ENCODE peak calls at places on chromosomes 2 and 18, in nine cellular contexts. S is neural progenitor cell, K is astrocyte of the spinal cord, I is fibroblast of mammary gland, U is tibial nerve, M is coronary artery, H is ovary, D is spleen, E is lower leg skin. T is an unnamed sample.

GRCh38 chr2:66390811-66391210 is 44.1 kb upstream of the MEIS1 start:
- DNase-seq in K (no peak), M (no peak), E (peak), S (no peak), U (no peak), I (no peak), D (no peak), H (no peak), T (no peak)

GRCh38 chr2:62489702-62490101 is 16.3 kb downstream of the TMEM17 start:
- DNase-seq in U (no peak), S (no peak), H (no peak), M (no peak), K (no peak), E (no peak), I (no peak), D (no peak), T (no peak)

GRCh38 chr2:157733263-157733662 is 104.6 kb upstream of the ACVR1C start:
- DNase-seq in I (no peak), D (no peak), U (no peak), E (no peak), H (no peak), K (no peak), S (no peak), M (no peak), T (no peak)

GRCh38 chr2:169397697-169398096 is 35.4 kb upstream of the LRP2 start:
- DNase-seq in E (no peak), H (no peak), K (no peak), S (peak), D (no peak), M (no peak), I (peak), U (no peak), T (no peak)

GRCh38 chr2:162196611-162197010 is 44.6 kb upstream of the GCG start:
- DNase-seq in M (no peak), U (no peak), E (no peak), S (no peak), K (peak), I (peak), H (no peak), D (no peak), T (no peak)

GRCh38 chr18:30044496-30044895 is 998.0 kb downstream of the DSC3 start:
- DNase-seq in I (no peak), M (no peak), D (no peak), E (no peak), H (no peak), S (no peak), U (no peak), K (no peak), T (no peak)

GRCh38 chr18:63410792-63411191 is 11.5 kb downstream of the VPS4B start:
- DNase-seq in U (no peak), S (no peak), M (no peak), I (peak), K (peak), E (no peak), D (no peak), H (no peak), T (no peak)

GRCh38 chr2:104429978-104430740 is 423.8 kb upstream of the POU3F3 start:
- DNase-seq in H (no peak), M (no peak), K (peak), I (no peak), S (peak), E (no peak), U (no peak), D (no peak), T (no peak)

GRCh38 chr18:35245719-35246317 is 5.0 kb downstream of the ZNF397 start:
- DNase-seq in M (no peak), H (no peak), S (no peak), I (no peak), D (no peak), E (no peak), U (no peak), K (no peak), T (no peak)

GRCh38 chr18:26654173-26655009 is 106.0 kb upstream of the KCTD1 start:
- DNase-seq in I (no peak), S (no peak), D (no peak), H (no peak), U (no peak), K (no peak), M (no peak), E (no peak), T (no peak)

GRCh38 chr18:21257383-21257782 is 15.4 kb downstream of the GREB1L start:
- DNase-seq in U (no peak), M (no peak), S (no peak), I (no peak), K (peak), H (no peak), D (no peak), E (no peak), T (no peak)

GRCh38 chr2:18959200-18959599 is 369.8 kb upstream of the NT5C1B start:
- DNase-seq in U (no peak), E (no peak), H (no peak), S (no peak), I (no peak), M (no peak), K (no peak), D (no peak), T (no peak)

GRCh38 chr2:127226520-127227263 is 6.6 kb upstream of the CYP27C1 start:
- DNase-seq in U (no peak), S (no peak), E (no peak), D (peak), M (no peak), H (no peak), I (peak), K (peak), T (no peak)

GRCh38 chr2:236342507-236342906 is 78.3 kb upstream of the ASB18 start:
- DNase-seq in K (no peak), D (no peak), U (no peak), H (no peak), S (no peak), M (no peak), E (no peak), I (no peak), T (no peak)

GRCh38 chr2:228023619-228024018 is 152.2 kb downstream of the DAW1 start:
- DNase-seq in E (no peak), H (no peak), I (peak), M (no peak), K (no peak), U (no peak), S (no peak), D (no peak), T (no peak)

GRCh38 chr2:158781562-158781961 is 13.6 kb upstream of the DAPL1 start:
- DNase-seq in S (peak), D (no peak), I (peak), K (peak), H (no peak), U (no peak), M (no peak), E (peak), T (no peak)

GRCh38 chr2:191959209-191959608 is 112.3 kb upstream of the CAVIN2 start:
- DNase-seq in M (no peak), E (no peak), K (no peak), U (no peak), I (no peak), D (no peak), H (no peak), S (no peak), T (no peak)

GRCh38 chr2:152718909-152719645 is 657 bp downstream of the ARL6IP6 start:
- DNase-seq in M (no peak), S (peak), H (no peak), E (peak), U (peak), D (no peak), K (peak), I (peak), T (no peak)

GRCh38 chr18:37425182-37425581 is 140.4 kb downstream of the CELF4 start:
- DNase-seq in H (no peak), K (no peak), M (no peak), D (no peak), I (no peak), U (no peak), E (no peak), S (no peak), T (no peak)

GRCh38 chr18:58315739-58316215 is 271.8 kb downstream of the NEDD4L start:
- DNase-seq in S (no peak), E (no peak), H (no peak), M (no peak), D (no peak), U (no peak), K (no peak), I (no peak), T (no peak)

DNA sequence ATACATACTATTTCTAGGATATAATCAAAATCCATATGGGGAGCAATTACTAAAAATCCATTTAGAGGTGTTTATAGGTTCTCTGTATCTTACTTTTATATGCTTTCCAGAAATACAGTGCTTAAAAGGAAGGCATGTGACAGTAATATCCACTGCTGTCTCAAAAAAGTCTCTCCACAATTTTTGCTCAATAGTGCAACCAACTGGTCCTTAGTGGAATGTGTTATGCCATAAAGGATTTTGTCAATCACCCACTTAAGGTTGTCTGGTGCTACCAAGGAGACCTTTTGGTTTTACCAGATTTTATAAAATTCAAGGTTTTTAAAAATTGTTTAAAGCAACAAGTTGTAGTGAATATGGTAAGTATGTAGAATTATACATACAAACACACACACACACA is 328.5 kb upstream of the DSEL start:
- DNase-seq in H (no peak), E (no peak), S (no peak), I (peak), U (no peak), D (no peak), M (no peak), K (no peak), T (no peak)
- TF ChIP-seq CTCF in H (no peak), E (no peak), S (peak), I (peak), U (no peak), D (no peak), M (no peak), K (peak), T (no peak)

DNA sequence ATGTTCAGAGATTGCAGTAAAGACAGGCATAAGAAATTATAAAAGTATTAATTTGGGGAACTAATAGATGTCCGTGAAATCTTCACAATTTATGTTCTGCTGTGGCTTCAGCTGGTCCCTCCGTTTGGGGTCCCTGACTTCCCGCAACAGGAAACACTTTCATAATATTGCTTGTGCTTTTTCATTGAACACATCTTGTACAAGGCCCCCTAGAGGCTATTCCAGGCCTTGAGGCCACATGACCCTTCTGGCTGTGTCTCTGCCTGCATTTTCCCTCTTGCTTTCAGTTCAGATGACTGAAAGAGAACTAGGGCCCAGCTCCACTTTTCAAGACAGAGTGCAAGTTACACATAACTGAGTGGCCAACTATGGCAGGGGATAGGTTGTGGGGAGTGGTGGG is 164.1 kb downstream of the TMEM247 start:
- DNase-seq in K (no peak), S (no peak), D (no peak), M (no peak), H (no peak), I (no peak), E (no peak), U (no peak), T (no peak)
- TF ChIP-seq CTCF in K (peak), S (peak), D (no peak), M (no peak), H (no peak), I (no peak), E (no peak), U (no peak), T (peak)

GRCh38 chr2:224104668-224105386 is 65.7 kb upstream of the SERPINE2 start:
- DNase-seq in U (no peak), I (no peak), E (no peak), H (no peak), K (no peak), M (no peak), S (no peak), D (no peak), T (no peak)

GRCh38 chr2:224103603-224104002 is 64.5 kb upstream of the SERPINE2 start:
- DNase-seq in K (no peak), U (no peak), D (no peak), M (no peak), E (no peak), H (no peak), S (no peak), I (no peak), T (no peak)

GRCh38 chr2:224098473-224098872 is 59.4 kb upstream of the SERPINE2 start:
- DNase-seq in S (no peak), K (no peak), U (no peak), M (no peak), I (peak), D (no peak), H (peak), E (no peak), T (no peak)

GRCh38 chr2:224101820-224102630 is 62.9 kb upstream of the SERPINE2 start:
- DNase-seq in M (no peak), I (peak), E (peak), U (peak), K (peak), D (no peak), S (no peak), H (no peak), T (no peak)

GRCh38 chr2:224099846-224100643 is 61.0 kb upstream of the SERPINE2 start:
- DNase-seq in U (no peak), H (no peak), D (no peak), M (no peak), S (no peak), K (no peak), E (no peak), I (no peak), T (no peak)
- TF ChIP-seq CTCF in U (no peak), H (no peak), D (no peak), M (no peak), S (no peak), K (no peak), E (no peak), I (no peak), T (no peak)

GRCh38 chr18:76357174-76357573 is 137.9 kb downstream of the ZNF516 start:
- DNase-seq in H (no peak), K (no peak), M (no peak), E (no peak), I (no peak), D (no peak), S (no peak), U (no peak), T (no peak)
- TF ChIP-seq CTCF in H (no peak), K (no peak), M (no peak), E (no peak), I (no peak), D (no peak), S (no peak), U (no peak), T (no peak)

GRCh38 chr18:74292541-74292858 is 737 bp upstream of the CYB5A start:
- DNase-seq in K (no peak), E (no peak), S (no peak), I (no peak), U (no peak), D (no peak), H (no peak), M (no peak), T (no peak)

GRCh38 chr18:74289137-74289536 is 2.6 kb downstream of the CYB5A start:
- DNase-seq in U (no peak), H (no peak), M (no peak), I (peak), S (no peak), D (no peak), K (no peak), E (no peak), T (no peak)

GRCh38 chr18:74291771-74292540 is at the start of gene CYB5A:
- DNase-seq in S (peak), E (peak), D (peak), M (peak), U (peak), I (peak), K (peak), H (peak), T (peak)

GRCh38 chr18:74289946-74290478 is 1.8 kb downstream of the CYB5A start:
- DNase-seq in E (no peak), K (no peak), U (no peak), D (no peak), H (no peak), I (no peak), S (no peak), M (no peak), T (no peak)

GRCh38 chr18:74290831-74291770 is 662 bp downstream of the CYB5A start:
- DNase-seq in U (no peak), K (no peak), I (no peak), S (peak), D (peak), M (peak), E (no peak), H (peak), T (no peak)
- TF ChIP-seq CTCF in U (peak), K (no peak), I (no peak), S (peak), D (no peak), M (no peak), E (no peak), H (peak), T (no peak)

GRCh38 chr2:241390301-241391206 is 34.5 kb downstream of the FARP2 start:
- DNase-seq in D (no peak), M (no peak), E (no peak), I (no peak), K (no peak), U (no peak), S (no peak), H (no peak), T (no peak)

GRCh38 chr2:241393524-241394196 is 37.6 kb downstream of the FARP2 start:
- DNase-seq in M (no peak), I (no peak), E (no peak), H (no peak), D (no peak), K (no peak), U (no peak), S (no peak), T (no peak)

GRCh38 chr2:241386519-241386918 is 30.4 kb downstream of the FARP2 start:
- DNase-seq in H (no peak), S (no peak), M (no peak), K (no peak), D (no peak), I (no peak), U (no peak), E (no peak), T (no peak)

GRCh38 chr2:241389697-241390096 is 33.6 kb downstream of the FARP2 start:
- DNase-seq in H (no peak), U (no peak), K (no peak), S (no peak), E (no peak), M (no peak), D (no peak), I (peak), T (no peak)

GRCh38 chr2:241391892-241392665 is 36.0 kb downstream of the FARP2 start:
- DNase-seq in D (no peak), S (peak), U (no peak), E (no peak), M (no peak), I (peak), H (no peak), K (peak), T (no peak)
- TF ChIP-seq CTCF in D (no peak), S (peak), U (peak), E (no peak), M (no peak), I (peak), H (no peak), K (peak), T (peak)

DNA sequence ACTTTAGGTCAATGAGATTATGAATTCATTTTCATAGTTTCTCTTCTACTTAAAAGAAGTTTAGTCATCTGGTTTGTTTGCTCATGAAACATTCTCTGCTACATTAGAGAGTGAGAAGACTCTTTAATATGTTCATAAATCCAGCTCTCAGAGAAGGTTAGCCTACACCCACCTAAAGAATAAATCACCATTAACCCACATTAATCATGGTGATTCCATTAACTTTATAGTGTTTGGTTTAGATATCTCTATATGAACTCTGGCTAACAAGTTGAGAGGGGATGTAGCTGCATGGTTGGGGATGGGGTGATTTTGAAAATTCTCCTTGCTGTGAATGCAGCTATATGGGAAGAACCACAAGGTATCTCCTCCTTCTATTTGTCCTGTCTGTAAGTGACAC is 10.7 kb downstream of the TFPI start:
- DNase-seq in D (no peak), I (no peak), H (no peak), S (no peak), E (no peak), U (no peak), M (no peak), K (no peak), T (no peak)
- TF ChIP-seq CTCF in D (no peak), I (no peak), H (no peak), S (no peak), E (no peak), U (no peak), M (no peak), K (no peak), T (no peak)

T was measured in type B pancreatic cell.